ENCODE peak calls at places on chromosomes 12 and 14, in eight cellular contexts. F, M, O, C, D, H, S and B are unnamed samples.

GRCh38 chr14:91839754-91840153 is 27.6 kb downstream of the TC2N start:
- DNase-seq in F (no peak), M (no peak), O (no peak), C (no peak), D (no peak), H (no peak), S (no peak), B (no peak)

GRCh38 chr14:32808574-32809098 is 130.0 kb upstream of the NPAS3 start:
- DNase-seq in F (no peak), M (peak), O (no peak), C (no peak), D (peak), H (no peak), S (no peak), B (no peak)

GRCh38 chr14:83207550-83207949 is 1673.9 kb upstream of the SEL1L start:
- DNase-seq in F (no peak), M (no peak), O (no peak), C (no peak), D (no peak), H (no peak), S (no peak), B (no peak)

GRCh38 chr12:55818140-55818728 is 393 bp downstream of the ORMDL2 start:
- DNase-seq in F (no peak), M (peak), O (no peak), C (no peak), D (no peak), H (no peak), S (no peak), B (no peak)

GRCh38 chr12:84661732-84662326 is 250.8 kb downstream of the SLC6A15 start:
- DNase-seq in F (no peak), M (peak), O (no peak), C (no peak), D (peak), H (no peak), S (no peak), B (no peak)

GRCh38 chr12:91461061-91461460 is 278.4 kb upstream of the DCN start:
- DNase-seq in F (no peak), M (no peak), O (no peak), C (no peak), D (no peak), H (no peak), S (no peak), B (no peak)

GRCh38 chr14:101442451-101442850 is 118.8 kb upstream of the DIO3 start:
- DNase-seq in F (peak), M (no peak), O (no peak), C (no peak), D (no peak), H (peak), S (no peak), B (no peak)

GRCh38 chr14:91416744-91417133 is 881 bp downstream of the CCDC88C start:
- DNase-seq in F (peak), M (no peak), O (no peak), C (no peak), D (no peak), H (no peak), S (no peak), B (no peak)

GRCh38 chr14:105330491-105330895 is 15.9 kb downstream of the PACS2 start:
- DNase-seq in F (no peak), M (peak), O (no peak), C (no peak), D (peak), H (no peak), S (peak), B (peak)

GRCh38 chr14:92610849-92611271 is 97.3 kb downstream of the RIN3 start:
- DNase-seq in F (no peak), M (no peak), O (no peak), C (no peak), D (no peak), H (no peak), S (no peak), B (no peak)

GRCh38 chr14:37179896-37180502 is 7.6 kb upstream of the SLC25A21 start:
- DNase-seq in F (no peak), M (no peak), O (no peak), C (no peak), D (no peak), H (no peak), S (no peak), B (no peak)

GRCh38 chr14:31843361-31844091 is 233.6 kb upstream of the ARHGAP5 start:
- DNase-seq in F (no peak), M (peak), O (no peak), C (no peak), D (peak), H (no peak), S (no peak), B (no peak)

GRCh38 chr14:94100847-94101246 is 9.7 kb upstream of the IFI27 start:
- DNase-seq in F (no peak), M (peak), O (no peak), C (no peak), D (peak), H (no peak), S (no peak), B (no peak)

GRCh38 chr14:56532546-56532945 is 47.1 kb upstream of the TMEM260 start:
- DNase-seq in F (no peak), M (no peak), O (no peak), C (no peak), D (no peak), H (no peak), S (no peak), B (no peak)

GRCh38 chr14:59482471-59483331 is 1.5 kb downstream of the L3HYPDH start:
- DNase-seq in F (no peak), M (peak), O (no peak), C (no peak), D (peak), H (no peak), S (peak), B (peak)
- H3K4me3 ChIP-seq in F (peak), M (peak), O (peak), C (no peak), D (peak), H (peak), S (peak), B (peak)

GRCh38 chr12:26055087-26055486 is 69.8 kb downstream of the BHLHE41 start:
- DNase-seq in F (no peak), M (no peak), O (no peak), C (no peak), D (no peak), H (no peak), S (no peak), B (no peak)
- H3K4me3 ChIP-seq in F (no peak), M (no peak), O (no peak), C (no peak), D (no peak), H (no peak), S (no peak), B (no peak)

DNA sequence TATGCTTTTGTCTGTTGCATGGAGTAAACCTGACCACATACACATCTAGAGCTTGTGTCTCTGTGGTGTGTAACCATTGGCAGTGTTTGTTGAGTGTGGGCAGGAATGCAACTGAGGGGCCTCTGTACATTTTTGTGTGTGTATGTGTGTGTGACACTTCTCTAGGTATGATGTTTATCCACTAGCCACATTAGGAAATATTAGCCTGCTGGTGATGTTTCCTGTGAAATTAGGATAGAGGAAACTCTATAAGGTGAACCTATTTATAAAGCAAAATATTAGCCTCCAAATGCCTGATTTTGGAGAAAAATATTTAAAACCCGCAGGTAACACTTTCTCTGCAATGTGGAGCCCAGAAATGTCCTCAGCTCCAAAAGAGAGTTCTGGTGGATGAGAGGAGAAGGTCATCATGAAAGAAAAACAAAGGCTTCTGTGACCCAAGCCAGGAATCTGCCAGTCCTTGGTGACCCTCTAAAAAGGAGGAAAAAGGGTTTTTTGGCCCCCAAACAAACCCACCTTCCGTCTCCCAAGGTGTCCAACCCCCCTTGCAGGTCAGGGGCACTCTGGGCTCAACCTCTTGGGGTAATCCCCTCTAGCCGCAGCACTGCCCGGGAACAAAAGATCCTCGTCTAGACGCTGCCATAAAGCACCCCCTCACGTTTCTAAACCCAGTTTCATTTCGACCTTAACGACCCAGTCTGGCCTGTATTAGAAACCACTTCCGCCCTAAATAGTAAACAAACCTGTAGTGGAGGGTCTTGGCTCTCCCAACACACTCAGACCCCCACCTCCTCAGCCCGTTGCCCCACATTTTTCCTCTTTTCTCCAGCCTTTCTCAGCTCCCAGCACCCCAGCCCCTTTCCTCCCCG is 3.1 kb upstream of the HOTAIR start:
- DNase-seq in F (no peak), M (no peak), O (no peak), C (no peak), D (peak), H (no peak), S (no peak), B (no peak)
- H3K4me3 ChIP-seq in F (no peak), M (no peak), O (no peak), C (no peak), D (peak), H (no peak), S (no peak), B (no peak)

GRCh38 chr12:131647667-131648066 is 63.2 kb upstream of the SFSWAP start:
- DNase-seq in F (no peak), M (no peak), O (no peak), C (no peak), D (no peak), H (no peak), S (no peak), B (no peak)
- H3K4me3 ChIP-seq in F (no peak), M (no peak), O (no peak), C (no peak), D (no peak), H (no peak), S (no peak), B (no peak)

GRCh38 chr12:6769003-6769389 is 2.8 kb downstream of the PTMS start:
- DNase-seq in F (no peak), M (peak), O (peak), C (no peak), D (peak), H (no peak), S (peak), B (peak)
- H3K4me3 ChIP-seq in F (no peak), M (peak), O (peak), C (no peak), D (peak), H (no peak), S (peak), B (peak)

DNA sequence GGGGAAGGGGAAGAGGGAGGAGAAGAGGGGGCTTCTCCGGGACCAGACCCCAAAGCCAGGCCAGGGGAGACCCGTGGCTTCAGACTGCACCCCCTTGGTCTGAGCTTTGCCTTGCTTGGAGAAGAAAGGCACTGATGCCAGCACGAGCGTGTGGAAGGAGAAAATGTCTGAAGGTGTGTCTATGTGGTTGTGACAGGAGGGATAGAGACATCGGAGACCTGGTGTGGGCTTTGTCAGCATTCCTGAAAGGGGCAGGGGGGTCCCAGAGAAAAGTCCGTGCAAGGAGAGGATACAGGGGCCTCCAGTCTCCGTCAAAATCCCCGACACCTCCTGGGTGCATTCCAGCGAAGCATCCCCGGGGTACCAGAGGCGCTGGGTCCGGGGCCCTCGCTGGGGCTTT is 139.0 kb upstream of the LHX5 start:
- DNase-seq in F (no peak), M (no peak), O (no peak), C (no peak), D (no peak), H (no peak), S (no peak), B (no peak)
- H3K4me3 ChIP-seq in F (no peak), M (no peak), O (no peak), C (no peak), D (no peak), H (no peak), S (no peak), B (no peak)

DNA sequence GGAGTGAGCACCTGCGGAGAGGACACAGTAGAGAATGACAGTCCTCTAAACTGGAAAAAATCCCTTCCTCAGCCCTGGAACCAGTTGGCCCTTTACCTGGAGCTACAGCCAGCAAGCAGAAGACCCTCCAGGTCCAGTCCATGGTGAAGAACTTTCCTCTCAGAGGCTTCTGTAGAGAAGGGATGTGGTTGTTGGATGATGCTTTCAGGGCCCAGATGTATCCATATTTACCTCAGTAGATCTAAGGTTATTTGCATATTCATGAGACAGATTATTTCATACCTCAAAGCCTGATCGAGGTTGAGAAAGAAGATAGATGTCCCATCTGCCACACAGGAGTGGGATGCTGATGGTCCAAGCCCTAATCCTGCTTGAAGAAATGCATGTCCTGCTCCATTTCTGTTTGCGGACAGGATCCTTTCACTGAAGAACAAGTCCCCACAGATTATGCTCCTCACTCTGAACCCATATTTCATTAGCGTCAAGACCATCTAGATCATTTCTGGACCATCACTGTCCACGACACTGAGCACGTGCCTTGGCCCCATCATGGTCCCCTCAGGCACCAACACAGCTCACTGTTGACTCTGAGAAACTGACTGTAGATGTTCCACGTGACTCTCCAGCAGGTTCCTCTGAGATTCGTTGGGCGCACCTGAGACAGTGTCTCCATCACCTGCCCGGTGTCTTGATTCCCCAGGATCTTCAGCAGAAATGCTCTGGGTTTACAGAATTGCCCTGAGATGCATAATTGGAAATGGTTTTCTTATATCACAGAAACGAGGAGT is 985.2 kb downstream of the TMEM121 start:
- DNase-seq in F (no peak), M (no peak), O (no peak), C (no peak), D (no peak), H (no peak), S (no peak), B (no peak)
- H3K4me3 ChIP-seq in F (no peak), M (no peak), O (no peak), C (no peak), D (no peak), H (no peak), S (no peak), B (no peak)

DNA sequence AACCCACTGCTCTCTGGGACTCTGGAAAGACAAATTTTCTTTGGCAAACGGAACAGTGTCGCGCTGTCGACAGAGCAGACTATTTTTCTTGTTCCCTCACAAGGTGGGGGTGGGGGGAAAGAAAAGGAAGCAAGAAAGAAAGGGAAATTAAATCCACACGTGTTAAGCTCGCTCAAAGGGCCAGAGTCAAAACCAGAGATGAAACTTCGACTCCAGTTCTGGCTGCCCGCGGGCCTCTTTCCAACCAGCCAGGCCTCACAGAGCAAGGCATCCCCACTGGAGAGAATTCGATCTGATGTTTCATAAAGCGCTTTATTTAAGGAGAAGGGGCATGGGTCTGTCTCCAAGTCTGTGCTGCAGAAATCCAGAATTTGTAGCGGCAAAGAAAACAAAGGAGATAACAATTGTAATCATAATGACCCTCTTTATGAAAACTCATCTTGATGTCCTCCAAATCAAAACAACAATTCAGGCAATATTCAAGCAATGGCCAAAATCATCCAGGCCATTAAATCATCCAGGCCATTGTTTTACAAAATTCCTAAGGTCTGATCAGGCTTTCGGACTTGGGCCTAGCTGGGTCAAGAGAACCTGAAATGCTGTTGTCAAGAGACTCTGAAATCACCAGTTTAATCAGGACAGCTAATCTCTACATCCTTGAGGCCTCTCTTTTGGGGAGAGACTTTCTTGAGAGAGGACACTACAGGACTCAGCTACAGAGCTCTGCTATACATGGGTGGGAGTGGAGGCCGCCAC is 5.3 kb upstream of the TBX5 start:
- DNase-seq in F (no peak), M (no peak), O (no peak), C (no peak), D (peak), H (no peak), S (no peak), B (no peak)
- H3K4me3 ChIP-seq in F (no peak), M (no peak), O (no peak), C (no peak), D (peak), H (no peak), S (no peak), B (no peak)

GRCh38 chr12:124217508-124217981 is 77.3 kb upstream of the RFLNA start:
- DNase-seq in F (no peak), M (peak), O (no peak), C (no peak), D (no peak), H (no peak), S (no peak), B (no peak)
- H3K4me3 ChIP-seq in F (no peak), M (peak), O (peak), C (no peak), D (peak), H (no peak), S (no peak), B (no peak)